ENCODE peak calls at places on chromosomes 4 and X, in eight cellular contexts. One of them, this sample, is unnamed.

GRCh38 chr4:107853444-107854325 is 29.0 kb downstream of the SGMS2 start:
- DNase-seq in gastrocnemius medialis: no peak
- DNase-seq in prostate gland: no peak
- DNase-seq in uterus: no peak
- DNase-seq in breast epithelium: no peak
- DNase-seq in spleen: no peak
- DNase-seq in adrenal gland: no peak
- DNase-seq in Peyer's patch: no peak
- DNase-seq in this sample: no peak

GRCh38 chrX:30570505-30570904 is 7.1 kb downstream of the TASL start:
- DNase-seq in uterus: no peak
- DNase-seq in adrenal gland: no peak
- DNase-seq in Peyer's patch: no peak
- DNase-seq in gastrocnemius medialis: no peak
- DNase-seq in prostate gland: no peak
- DNase-seq in spleen: no peak
- DNase-seq in breast epithelium: no peak
- DNase-seq in this sample: no peak

GRCh38 chr4:38056024-38056685 is 96.0 kb downstream of the PTTG2 start:
- DNase-seq in gastrocnemius medialis: no peak
- DNase-seq in prostate gland: no peak
- DNase-seq in uterus: no peak
- DNase-seq in spleen: no peak
- DNase-seq in breast epithelium: no peak
- DNase-seq in Peyer's patch: no peak
- DNase-seq in adrenal gland: peak
- DNase-seq in this sample: peak

GRCh38 chr4:108303488-108304177 is 134.9 kb upstream of the LEF1 start:
- DNase-seq in gastrocnemius medialis: no peak
- DNase-seq in breast epithelium: no peak
- DNase-seq in adrenal gland: no peak
- DNase-seq in Peyer's patch: no peak
- DNase-seq in spleen: no peak
- DNase-seq in prostate gland: no peak
- DNase-seq in uterus: no peak
- DNase-seq in this sample: no peak

GRCh38 chr4:8618421-8618820 is 25.9 kb downstream of the CPZ start:
- DNase-seq in Peyer's patch: no peak
- DNase-seq in spleen: no peak
- DNase-seq in breast epithelium: no peak
- DNase-seq in gastrocnemius medialis: no peak
- DNase-seq in adrenal gland: no peak
- DNase-seq in uterus: no peak
- DNase-seq in prostate gland: no peak
- DNase-seq in this sample: peak

GRCh38 chrX:41963348-41963747 is 40.0 kb upstream of the CASK start:
- DNase-seq in spleen: no peak
- DNase-seq in gastrocnemius medialis: no peak
- DNase-seq in uterus: no peak
- DNase-seq in Peyer's patch: no peak
- DNase-seq in adrenal gland: no peak
- DNase-seq in breast epithelium: no peak
- DNase-seq in prostate gland: no peak
- DNase-seq in this sample: peak

GRCh38 chrX:19739683-19740082 is 147.7 kb downstream of the SH3KBP1 start:
- DNase-seq in prostate gland: peak
- DNase-seq in uterus: peak
- DNase-seq in breast epithelium: no peak
- DNase-seq in spleen: peak
- DNase-seq in Peyer's patch: peak
- DNase-seq in adrenal gland: peak
- DNase-seq in gastrocnemius medialis: peak
- DNase-seq in this sample: peak

GRCh38 chr4:41142946-41143720 is 71.2 kb downstream of the APBB2 start:
- DNase-seq in adrenal gland: peak
- DNase-seq in Peyer's patch: no peak
- DNase-seq in spleen: no peak
- DNase-seq in uterus: peak
- DNase-seq in prostate gland: peak
- DNase-seq in gastrocnemius medialis: peak
- DNase-seq in breast epithelium: peak
- DNase-seq in this sample: no peak

GRCh38 chrX:37409278-37409677 is 60.1 kb downstream of the PRRG1 start:
- DNase-seq in adrenal gland: no peak
- DNase-seq in prostate gland: no peak
- DNase-seq in breast epithelium: no peak
- DNase-seq in spleen: no peak
- DNase-seq in uterus: no peak
- DNase-seq in Peyer's patch: no peak
- DNase-seq in gastrocnemius medialis: no peak
- DNase-seq in this sample: no peak

GRCh38 chr4:150582101-150582565 is at the start of gene MAB21L2:
- DNase-seq in Peyer's patch: no peak
- DNase-seq in spleen: no peak
- DNase-seq in gastrocnemius medialis: no peak
- DNase-seq in prostate gland: no peak
- DNase-seq in adrenal gland: no peak
- DNase-seq in uterus: no peak
- DNase-seq in breast epithelium: no peak
- DNase-seq in this sample: no peak

GRCh38 chr4:6494431-6495295 is 22.2 kb upstream of the PPP2R2C start:
- DNase-seq in gastrocnemius medialis: no peak
- DNase-seq in breast epithelium: no peak
- DNase-seq in prostate gland: no peak
- DNase-seq in spleen: no peak
- DNase-seq in uterus: no peak
- DNase-seq in Peyer's patch: no peak
- DNase-seq in adrenal gland: no peak
- DNase-seq in this sample: no peak

GRCh38 chrX:48785525-48786214 is 720 bp upstream of the GATA1 start:
- DNase-seq in spleen: no peak
- DNase-seq in Peyer's patch: no peak
- DNase-seq in gastrocnemius medialis: no peak
- DNase-seq in adrenal gland: no peak
- DNase-seq in prostate gland: no peak
- DNase-seq in uterus: no peak
- DNase-seq in breast epithelium: no peak
- DNase-seq in this sample: no peak

DNA sequence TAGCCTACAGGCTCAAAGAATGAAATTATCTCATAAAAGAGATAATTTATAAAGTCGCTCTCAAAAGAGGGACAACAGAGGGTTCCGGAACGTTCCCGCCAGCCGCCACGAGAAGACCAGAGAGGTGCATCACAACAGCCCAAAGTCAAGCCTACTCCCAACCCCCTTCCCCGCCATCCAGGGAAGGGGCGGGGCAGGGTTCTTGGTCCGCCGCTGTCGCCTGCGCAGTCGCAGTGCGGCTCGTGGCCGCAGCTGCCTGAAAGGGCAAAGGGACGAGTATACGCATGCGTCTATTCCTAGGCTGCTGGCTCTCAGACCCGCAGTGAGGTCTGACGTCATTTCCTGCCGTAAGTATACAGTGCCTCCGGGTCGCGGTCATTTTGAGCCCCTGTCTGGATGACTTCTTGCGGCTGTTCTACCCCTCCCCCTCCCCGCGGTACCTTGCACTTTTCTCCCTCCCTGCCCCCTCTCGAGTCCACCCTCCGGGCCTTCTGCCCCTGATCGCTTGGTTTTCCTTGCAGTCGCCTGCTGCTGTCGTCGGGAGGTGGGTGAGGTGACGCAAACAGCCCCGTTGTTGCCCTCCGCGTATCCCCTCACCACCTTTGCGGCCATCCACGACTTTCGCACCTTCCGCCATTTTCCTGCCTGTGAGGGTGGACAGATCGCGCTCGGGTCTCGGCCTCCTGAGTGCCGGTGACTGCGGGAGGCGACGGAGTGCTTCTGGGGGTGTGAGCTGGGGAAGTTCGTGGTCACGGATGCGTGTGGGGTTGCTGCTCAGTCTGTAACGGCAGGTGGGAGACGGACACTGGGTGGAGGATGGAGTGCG is at the start of gene OCIAD1:
- DNase-seq in Peyer's patch: peak
- DNase-seq in prostate gland: peak
- DNase-seq in adrenal gland: peak
- DNase-seq in gastrocnemius medialis: peak
- DNase-seq in breast epithelium: peak
- DNase-seq in uterus: peak
- DNase-seq in spleen: peak
- DNase-seq in this sample: peak
- TF ChIP-seq POLR2A in Peyer's patch: peak
- TF ChIP-seq POLR2A in prostate gland: peak
- TF ChIP-seq POLR2A in adrenal gland: peak
- TF ChIP-seq POLR2A in gastrocnemius medialis: peak
- TF ChIP-seq POLR2A in breast epithelium: peak
- TF ChIP-seq POLR2A in uterus: peak
- TF ChIP-seq POLR2A in spleen: no peak
- TF ChIP-seq POLR2A in this sample: peak

GRCh38 chrX:136523770-136524169 is 8.2 kb upstream of the VGLL1 start:
- DNase-seq in prostate gland: no peak
- DNase-seq in Peyer's patch: no peak
- DNase-seq in gastrocnemius medialis: no peak
- DNase-seq in uterus: no peak
- DNase-seq in breast epithelium: no peak
- DNase-seq in spleen: no peak
- DNase-seq in adrenal gland: no peak
- DNase-seq in this sample: no peak
- H3K4me3 ChIP-seq in prostate gland: no peak
- H3K4me3 ChIP-seq in Peyer's patch: no peak
- H3K4me3 ChIP-seq in gastrocnemius medialis: no peak
- H3K4me3 ChIP-seq in uterus: no peak
- H3K4me3 ChIP-seq in breast epithelium: no peak
- H3K4me3 ChIP-seq in spleen: no peak
- H3K4me3 ChIP-seq in adrenal gland: no peak
- H3K4me3 ChIP-seq in this sample: no peak

GRCh38 chr4:104408893-104409292 is 85.8 kb downstream of the CXXC4 start:
- DNase-seq in uterus: no peak
- DNase-seq in adrenal gland: no peak
- DNase-seq in breast epithelium: no peak
- DNase-seq in prostate gland: no peak
- DNase-seq in Peyer's patch: no peak
- DNase-seq in gastrocnemius medialis: no peak
- DNase-seq in spleen: no peak
- DNase-seq in this sample: no peak

GRCh38 chr4:104404384-104404783 is 90.3 kb downstream of the CXXC4 start:
- DNase-seq in prostate gland: no peak
- DNase-seq in breast epithelium: no peak
- DNase-seq in adrenal gland: no peak
- DNase-seq in Peyer's patch: no peak
- DNase-seq in spleen: no peak
- DNase-seq in gastrocnemius medialis: no peak
- DNase-seq in uterus: no peak
- DNase-seq in this sample: no peak
- TF ChIP-seq POLR2A in prostate gland: no peak
- TF ChIP-seq POLR2A in breast epithelium: no peak
- TF ChIP-seq POLR2A in adrenal gland: no peak
- TF ChIP-seq POLR2A in Peyer's patch: no peak
- TF ChIP-seq POLR2A in spleen: no peak
- TF ChIP-seq POLR2A in gastrocnemius medialis: no peak
- TF ChIP-seq POLR2A in uterus: no peak
- TF ChIP-seq POLR2A in this sample: no peak

GRCh38 chrX:21167028-21167427 is 207.2 kb upstream of the CNKSR2 start:
- DNase-seq in adrenal gland: no peak
- DNase-seq in Peyer's patch: no peak
- DNase-seq in gastrocnemius medialis: no peak
- DNase-seq in spleen: no peak
- DNase-seq in prostate gland: no peak
- DNase-seq in breast epithelium: no peak
- DNase-seq in uterus: no peak
- DNase-seq in this sample: no peak

GRCh38 chrX:21168401-21169160 is 205.6 kb upstream of the CNKSR2 start:
- DNase-seq in prostate gland: no peak
- DNase-seq in spleen: no peak
- DNase-seq in uterus: no peak
- DNase-seq in adrenal gland: no peak
- DNase-seq in Peyer's patch: no peak
- DNase-seq in breast epithelium: no peak
- DNase-seq in gastrocnemius medialis: no peak
- DNase-seq in this sample: no peak

GRCh38 chrX:21166302-21166982 is 207.8 kb upstream of the CNKSR2 start:
- DNase-seq in gastrocnemius medialis: no peak
- DNase-seq in spleen: no peak
- DNase-seq in breast epithelium: no peak
- DNase-seq in prostate gland: no peak
- DNase-seq in adrenal gland: no peak
- DNase-seq in uterus: no peak
- DNase-seq in Peyer's patch: no peak
- DNase-seq in this sample: no peak
- H3K4me3 ChIP-seq in gastrocnemius medialis: no peak
- H3K4me3 ChIP-seq in spleen: no peak
- H3K4me3 ChIP-seq in breast epithelium: no peak
- H3K4me3 ChIP-seq in prostate gland: no peak
- H3K4me3 ChIP-seq in adrenal gland: no peak
- H3K4me3 ChIP-seq in uterus: no peak
- H3K4me3 ChIP-seq in Peyer's patch: no peak
- H3K4me3 ChIP-seq in this sample: no peak

GRCh38 chrX:283115-283845 is 2.1 kb downstream of the PLCXD1 start:
- DNase-seq in uterus: peak
- DNase-seq in adrenal gland: peak
- DNase-seq in Peyer's patch: peak
- DNase-seq in spleen: peak
- DNase-seq in gastrocnemius medialis: peak
- DNase-seq in breast epithelium: peak
- DNase-seq in prostate gland: peak
- DNase-seq in this sample: peak
- TF ChIP-seq POLR2A in uterus: no peak
- TF ChIP-seq POLR2A in adrenal gland: no peak
- TF ChIP-seq POLR2A in Peyer's patch: no peak
- TF ChIP-seq POLR2A in spleen: no peak
- TF ChIP-seq POLR2A in gastrocnemius medialis: no peak
- TF ChIP-seq POLR2A in breast epithelium: no peak
- TF ChIP-seq POLR2A in prostate gland: no peak
- TF ChIP-seq POLR2A in this sample: no peak

DNA sequence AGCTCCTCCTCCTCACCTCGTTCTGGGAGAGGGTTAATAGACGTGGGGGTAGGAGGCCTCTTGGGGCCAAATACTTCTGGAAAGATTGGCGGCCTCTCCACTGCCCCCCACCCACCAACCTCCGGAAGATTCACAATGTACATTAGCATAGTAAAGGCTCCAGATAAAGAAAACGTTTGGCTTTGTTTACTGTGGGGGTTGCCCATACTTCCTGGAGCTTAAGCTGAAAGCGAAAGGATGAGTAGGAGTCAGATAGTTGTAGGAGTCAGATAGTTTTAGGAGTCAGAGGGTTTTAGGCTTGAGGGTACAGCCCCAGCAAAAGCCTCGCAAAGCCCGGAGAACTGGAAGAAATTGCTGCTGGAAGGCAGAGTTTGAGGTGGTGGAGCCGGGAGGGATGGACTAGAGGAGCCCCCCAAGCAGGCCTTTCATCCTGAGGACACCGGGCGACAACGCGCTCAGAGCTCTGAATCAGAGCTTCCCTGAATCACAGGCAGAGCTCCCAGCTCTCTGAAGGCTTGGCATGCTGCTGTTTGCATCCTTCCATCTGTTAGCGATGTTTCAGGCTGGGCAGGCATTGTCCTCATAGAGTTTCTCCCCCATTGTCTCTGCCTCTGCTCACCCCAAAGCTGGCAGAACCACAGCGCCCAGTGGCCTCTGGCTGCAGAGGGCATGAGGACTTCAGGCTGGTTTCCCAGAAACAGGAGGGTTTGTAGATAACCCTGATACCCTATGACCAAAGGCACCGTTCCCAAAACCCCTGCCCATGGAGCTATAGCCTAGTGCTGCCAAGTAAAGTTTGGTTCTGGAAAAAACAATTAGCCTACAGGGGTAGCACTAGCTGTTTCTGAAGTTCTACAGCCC is 280.7 kb downstream of the BCOR start:
- DNase-seq in Peyer's patch: no peak
- DNase-seq in gastrocnemius medialis: no peak
- DNase-seq in adrenal gland: no peak
- DNase-seq in prostate gland: no peak
- DNase-seq in breast epithelium: no peak
- DNase-seq in uterus: no peak
- DNase-seq in spleen: peak
- DNase-seq in this sample: no peak
- H3K4me3 ChIP-seq in Peyer's patch: no peak
- H3K4me3 ChIP-seq in gastrocnemius medialis: no peak
- H3K4me3 ChIP-seq in adrenal gland: no peak
- H3K4me3 ChIP-seq in prostate gland: no peak
- H3K4me3 ChIP-seq in breast epithelium: peak
- H3K4me3 ChIP-seq in uterus: no peak
- H3K4me3 ChIP-seq in spleen: no peak
- H3K4me3 ChIP-seq in this sample: no peak